ENCODE peak calls at places on chromosome 21, in five cellular contexts. T is mesenchymal stem cell, X is fibroblast of lung, K is IMR-90, J is endothelial cell of umbilical vein. Z is an unnamed sample.

GRCh38 chr21:25362375-25363267 is 244.7 kb downstream of the MRPL39 start:
- DNase-seq in T (no peak), X (no peak), K (no peak), J (no peak), Z (no peak)

GRCh38 chr21:27425172-27425571 is 458.3 kb upstream of the ADAMTS5 start:
- DNase-seq in T (no peak), X (no peak), K (no peak), J (no peak), Z (no peak)

GRCh38 chr21:25199944-25200343 is 407.3 kb downstream of the MRPL39 start:
- DNase-seq in T (no peak), X (no peak), K (no peak), J (no peak), Z (no peak)

GRCh38 chr21:18369115-18369514 is 34.5 kb downstream of the TMPRSS15 start:
- DNase-seq in T (peak), X (peak), K (no peak), J (peak), Z (peak)

GRCh38 chr21:31447477-31447876 is 103.4 kb upstream of the TIAM1 start:
- DNase-seq in T (peak), X (no peak), K (peak), J (no peak), Z (no peak)

GRCh38 chr21:39911792-39912191 is 44.6 kb downstream of the PCP4 start:
- DNase-seq in T (no peak), X (no peak), K (no peak), J (no peak), Z (no peak)

GRCh38 chr21:36804867-36805611 is 106.1 kb downstream of the SIM2 start:
- DNase-seq in T (no peak), X (no peak), K (no peak), J (no peak), Z (no peak)

GRCh38 chr21:19198801-19199200 is 795.2 kb upstream of the TMPRSS15 start:
- DNase-seq in T (no peak), X (no peak), K (no peak), J (no peak), Z (no peak)

GRCh38 chr21:14358775-14359174 is 24.2 kb downstream of the HSPA13 start:
- DNase-seq in T (no peak), X (no peak), K (no peak), J (peak), Z (no peak)

GRCh38 chr21:14361958-14362357 is 21.0 kb downstream of the HSPA13 start:
- DNase-seq in T (no peak), X (peak), K (no peak), J (peak), Z (no peak)

GRCh38 chr21:25639167-25639921 is at the start of gene JAM2:
- DNase-seq in T (peak), X (peak), K (peak), J (no peak), Z (peak)

GRCh38 chr21:27649323-27649722 is 682.4 kb upstream of the ADAMTS5 start:
- DNase-seq in T (peak), X (peak), K (peak), J (peak), Z (no peak)

GRCh38 chr21:46035809-46036695 is 54.5 kb downstream of the COL6A1 start:
- DNase-seq in T (peak), X (peak), K (peak), J (no peak), Z (no peak)

GRCh38 chr21:21806711-21807597 is 808.7 kb downstream of the NCAM2 start:
- DNase-seq in T (no peak), X (peak), K (no peak), J (no peak), Z (no peak)

GRCh38 chr21:36403713-36404112 is 18.5 kb downstream of the CHAF1B start:
- DNase-seq in T (no peak), X (no peak), K (no peak), J (no peak), Z (no peak)

GRCh38 chr21:34959607-34960006 is 89.5 kb downstream of the RUNX1 start:
- DNase-seq in T (no peak), X (no peak), K (no peak), J (no peak), Z (no peak)

GRCh38 chr21:32329331-32329730 is 30.7 kb downstream of the MRAP start:
- DNase-seq in T (peak), X (peak), K (peak), J (peak), Z (no peak)

GRCh38 chr21:38500073-38500472 is 1.8 kb upstream of the ERG start:
- DNase-seq in T (no peak), X (no peak), K (no peak), J (peak), Z (no peak)

GRCh38 chr21:38499296-38499695 is 1.0 kb upstream of the ERG start:
- DNase-seq in T (peak), X (no peak), K (no peak), J (peak), Z (no peak)

GRCh38 chr21:38495242-38495641 is 3.0 kb downstream of the ERG start:
- DNase-seq in T (no peak), X (no peak), K (no peak), J (no peak), Z (no peak)

GRCh38 chr21:38496224-38496623 is 2.1 kb downstream of the ERG start:
- DNase-seq in T (no peak), X (no peak), K (no peak), J (peak), Z (no peak)

GRCh38 chr21:38498057-38498833 is at the start of gene ERG:
- DNase-seq in T (no peak), X (no peak), K (no peak), J (peak), Z (no peak)
- H3K9ac ChIP-seq in T (no peak), X (no peak), K (no peak), J (peak), Z (no peak)

GRCh38 chr21:44348861-44349260 is 4.6 kb upstream of the TRPM2 start:
- DNase-seq in T (no peak), X (no peak), K (no peak), J (no peak), Z (no peak)

GRCh38 chr21:44349416-44349846 is 4.0 kb upstream of the TRPM2 start:
- DNase-seq in T (no peak), X (no peak), K (no peak), J (no peak), Z (no peak)

GRCh38 chr21:44349847-44350772 is 3.3 kb upstream of the TRPM2 start:
- DNase-seq in T (no peak), X (no peak), K (no peak), J (no peak), Z (no peak)

GRCh38 chr21:44345495-44345894 is 6.3 kb upstream of the CFAP410 start:
- DNase-seq in T (no peak), X (no peak), K (no peak), J (no peak), Z (no peak)

DNA sequence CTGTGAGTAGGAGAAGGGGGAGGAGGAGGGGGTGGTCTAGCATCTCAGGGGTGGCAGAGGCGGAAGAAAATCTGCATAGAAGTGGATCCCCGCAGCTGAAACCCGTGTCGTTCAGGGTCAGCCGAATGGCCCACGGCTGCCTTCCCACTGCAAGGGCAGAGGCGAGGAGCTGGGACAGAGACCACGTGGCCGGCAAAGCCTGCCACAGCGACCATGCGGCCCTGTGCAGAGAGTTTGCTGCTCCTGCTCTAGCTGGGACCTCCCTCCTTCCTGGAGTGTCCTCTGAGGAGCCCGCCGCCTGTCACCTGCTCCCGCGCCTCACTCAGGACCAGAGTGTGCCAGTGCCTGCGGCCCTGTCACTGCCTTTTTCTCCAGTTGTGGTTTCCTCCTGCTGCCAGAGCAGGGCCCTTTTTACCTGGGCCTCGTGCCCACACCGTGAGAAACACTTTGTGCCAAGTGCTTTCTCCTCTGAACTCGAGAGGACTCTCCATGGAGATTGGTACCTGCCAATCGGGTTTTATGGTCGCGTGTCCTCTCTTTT is 5.4 kb upstream of the TRPM2 start:
- DNase-seq in T (no peak), X (no peak), K (no peak), J (no peak), Z (no peak)
- H2AFZ ChIP-seq in T (no peak), X (no peak), K (peak), J (no peak), Z (no peak)

DNA sequence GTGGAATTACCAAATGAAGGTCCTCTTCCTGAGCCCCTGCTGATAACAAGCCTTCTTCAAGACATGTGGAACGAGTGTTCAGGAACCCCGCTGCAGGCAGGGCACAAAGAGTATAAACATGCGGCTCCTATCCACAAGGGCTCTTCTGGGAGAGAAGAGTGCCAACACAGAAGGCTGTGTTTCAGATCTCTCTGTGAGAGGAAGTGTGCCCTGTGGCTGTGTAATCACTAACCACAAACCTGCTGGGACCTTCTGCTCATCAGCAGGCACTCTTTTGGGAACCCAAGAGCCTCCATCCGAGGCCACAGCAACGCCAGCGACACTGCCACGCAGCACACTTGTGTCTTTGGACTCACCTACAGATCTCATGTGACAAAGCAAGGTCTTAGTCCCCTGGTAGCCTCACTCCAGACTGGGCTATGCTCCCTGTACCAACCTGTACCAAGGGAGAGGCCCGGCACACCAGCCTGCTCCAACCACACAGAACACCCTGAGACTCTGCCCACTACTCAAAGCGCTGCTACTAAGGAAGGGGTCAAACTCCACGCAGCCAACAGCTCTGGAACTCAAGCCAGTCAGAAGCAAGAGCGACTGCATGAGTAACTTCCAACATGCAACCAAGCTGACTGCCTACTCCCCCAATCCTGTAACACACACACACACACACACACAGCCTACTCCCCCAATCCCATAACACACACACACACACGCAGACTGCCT is 7.8 kb downstream of the PTTG1IP start:
- DNase-seq in T (no peak), X (no peak), K (no peak), J (no peak), Z (peak)
- H3K9ac ChIP-seq in T (no peak), X (no peak), K (no peak), J (no peak), Z (no peak)

GRCh38 chr21:24045775-24046215 is 1561.5 kb downstream of the MRPL39 start:
- DNase-seq in T (no peak), X (peak), K (peak), J (peak), Z (peak)

GRCh38 chr21:24046816-24047443 is 1560.4 kb downstream of the MRPL39 start:
- DNase-seq in T (no peak), X (no peak), K (no peak), J (peak), Z (no peak)

GRCh38 chr21:24045373-24045772 is 1561.9 kb downstream of the MRPL39 start:
- DNase-seq in T (no peak), X (no peak), K (no peak), J (no peak), Z (no peak)

GRCh38 chr21:24042687-24043086 is 1564.6 kb downstream of the MRPL39 start:
- DNase-seq in T (no peak), X (no peak), K (no peak), J (no peak), Z (no peak)
- H2AFZ ChIP-seq in T (no peak), X (no peak), K (no peak), J (no peak), Z (no peak)

DNA sequence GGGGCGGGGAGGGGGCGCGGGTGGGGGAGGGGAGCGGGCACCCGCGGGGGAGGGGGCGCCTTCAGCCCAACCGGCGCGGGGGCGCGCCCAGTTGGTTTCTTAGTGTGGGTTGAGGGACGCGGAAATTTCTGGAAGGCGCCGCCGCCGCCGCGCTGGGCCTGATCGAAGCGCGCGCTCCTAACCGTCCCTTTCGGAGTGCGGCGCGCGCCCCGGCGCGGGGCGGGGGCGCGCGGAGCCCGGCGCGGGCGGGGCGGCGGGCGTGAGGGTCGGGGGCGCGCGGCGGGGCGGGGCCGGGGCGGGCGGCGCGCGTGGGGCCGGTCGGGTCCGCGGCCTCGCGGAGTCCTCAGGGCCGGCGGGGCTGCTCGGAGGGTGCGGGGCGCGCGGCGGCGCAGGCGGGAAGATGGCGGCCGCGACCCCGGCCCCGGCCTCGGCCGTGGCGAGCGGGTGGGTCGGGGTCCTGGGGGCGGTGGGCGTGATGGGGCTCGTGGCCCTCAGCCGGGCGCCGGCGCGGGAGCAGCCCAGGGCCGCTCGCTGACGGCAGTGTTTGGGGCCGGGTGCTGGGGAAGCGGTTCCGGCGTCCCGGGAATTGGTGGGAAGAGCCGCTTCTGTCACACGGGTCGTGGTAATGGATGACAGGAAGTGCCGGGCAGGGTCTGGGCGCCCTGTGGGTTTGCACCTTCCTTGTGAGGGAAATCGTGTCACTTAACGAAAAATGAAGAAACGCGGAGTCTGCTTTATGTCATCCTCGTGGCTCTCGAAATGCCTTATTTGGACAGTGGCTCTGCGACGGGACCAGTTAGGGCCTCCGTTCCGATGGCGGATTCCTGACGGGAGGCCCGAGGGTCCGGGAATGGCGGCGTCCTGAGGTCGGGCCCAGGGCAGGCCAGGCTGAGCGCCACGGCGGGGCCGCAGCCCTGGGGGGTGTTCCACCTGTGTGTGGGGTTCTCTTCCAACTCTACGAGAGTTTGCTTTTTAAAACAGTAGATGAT is 764 bp downstream of the PKNOX1 start:
- DNase-seq in T (peak), X (peak), K (peak), J (peak), Z (peak)
- H3K9ac ChIP-seq in T (peak), X (peak), K (peak), J (peak), Z (peak)

GRCh38 chr21:30209571-30209970 is 6.3 kb downstream of the CLDN8 start:
- DNase-seq in T (no peak), X (no peak), K (no peak), J (no peak), Z (no peak)

GRCh38 chr21:30206551-30207251 is 9.2 kb downstream of the CLDN8 start:
- DNase-seq in T (peak), X (peak), K (no peak), J (no peak), Z (no peak)

DNA sequence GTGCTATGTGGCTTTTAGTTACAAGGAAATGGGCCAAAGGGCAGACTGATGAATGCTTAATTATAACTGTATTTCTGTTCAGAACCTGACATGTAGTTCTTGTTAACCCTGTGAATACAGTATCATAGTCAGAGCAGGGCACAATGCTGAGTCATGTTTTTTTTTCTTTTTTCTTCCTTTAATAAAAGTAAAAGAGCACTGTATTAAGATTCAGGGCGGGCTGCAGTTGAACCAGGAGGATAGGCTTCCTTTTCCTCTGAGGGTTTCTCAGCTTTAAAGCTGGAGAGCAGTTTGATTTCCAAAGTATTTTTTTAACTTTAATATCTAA is 8.7 kb downstream of the CLDN8 start:
- DNase-seq in T (no peak), X (no peak), K (no peak), J (no peak), Z (no peak)
- H2AFZ ChIP-seq in T (no peak), X (no peak), K (no peak), J (no peak), Z (no peak)

GRCh38 chr21:38129711-38130110 is 127.1 kb upstream of the KCNJ15 start:
- DNase-seq in T (no peak), X (no peak), K (no peak), J (no peak), Z (no peak)
- H3K9ac ChIP-seq in T (no peak), X (no peak), K (no peak), J (no peak), Z (no peak)

GRCh38 chr21:42337276-42337675 is 13.5 kb downstream of the TFF2 start:
- DNase-seq in T (no peak), X (no peak), K (no peak), J (no peak), Z (no peak)
- H2AFZ ChIP-seq in T (no peak), X (no peak), K (no peak), J (no peak), Z (no peak)

GRCh38 chr21:41759926-41760325 is 6.9 kb downstream of the RIPK4 start:
- DNase-seq in T (no peak), X (no peak), K (no peak), J (no peak), Z (no peak)

GRCh38 chr21:41761211-41762181 is 5.4 kb downstream of the RIPK4 start:
- DNase-seq in T (no peak), X (no peak), K (no peak), J (no peak), Z (no peak)

GRCh38 chr21:41758550-41758949 is 8.3 kb downstream of the RIPK4 start:
- DNase-seq in T (no peak), X (no peak), K (no peak), J (no peak), Z (no peak)

GRCh38 chr21:41760411-41760810 is 6.4 kb downstream of the RIPK4 start:
- DNase-seq in T (no peak), X (no peak), K (no peak), J (no peak), Z (no peak)

GRCh38 chr21:41759214-41759840 is 7.5 kb downstream of the RIPK4 start:
- DNase-seq in T (no peak), X (no peak), K (no peak), J (no peak), Z (no peak)
- H3K9ac ChIP-seq in T (no peak), X (no peak), K (no peak), J (no peak), Z (no peak)

DNA sequence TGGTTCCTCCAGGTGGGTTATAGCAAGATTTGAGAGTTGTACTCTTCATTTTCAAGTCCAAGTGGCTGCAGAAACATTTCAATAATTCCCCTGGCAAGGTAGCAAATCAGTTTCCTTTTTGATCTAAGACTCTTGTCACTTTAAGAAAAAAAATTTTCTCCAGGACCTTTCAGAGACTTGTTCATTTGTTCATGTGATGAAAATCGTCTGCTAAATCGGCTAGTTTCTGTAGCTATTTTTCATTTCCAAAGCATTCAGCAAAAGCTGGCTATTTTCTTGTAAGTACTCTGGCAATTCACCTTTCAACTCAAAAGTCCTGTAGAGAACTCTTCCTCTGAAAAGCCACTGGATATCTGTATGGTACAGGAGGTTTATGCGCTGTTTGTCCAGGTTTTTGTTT is 93.5 kb downstream of the LTN1 start:
- DNase-seq in T (no peak), X (no peak), K (no peak), J (no peak), Z (peak)
- H2AFZ ChIP-seq in T (no peak), X (no peak), K (no peak), J (no peak), Z (peak)

Z was measured in MM.1S.